ENCODE peak calls at places on chromosomes 5 and 9, in five cellular contexts. One of them, this sample, is unnamed.
A peak's percentile ranks its signal among the peaks of the same experiment; 100 is the strongest.

GRCh38 chr9:107090218-107090617 is 192.9 kb upstream of the RAD23B start:
- DNase-seq in H9: no peak
- DNase-seq in trophoblast cell: no peak
- DNase-seq in mesenchymal stem cell: no peak
- DNase-seq in H1: no peak
- DNase-seq in this sample: no peak

GRCh38 chr5:14357861-14358260 is 214.7 kb downstream of the TRIO start:
- DNase-seq in H9: peak; percentile 72
- DNase-seq in trophoblast cell: no peak
- DNase-seq in mesenchymal stem cell: no peak
- DNase-seq in H1: no peak
- DNase-seq in this sample: peak; percentile 39

GRCh38 chr5:1478333-1478732 is 33.1 kb upstream of the SLC6A3 start:
- DNase-seq in H9: no peak
- DNase-seq in trophoblast cell: no peak
- DNase-seq in mesenchymal stem cell: no peak
- DNase-seq in H1: no peak
- DNase-seq in this sample: no peak

GRCh38 chr5:172973127-172973916 is 10.2 kb upstream of the ATP6V0E1 start:
- DNase-seq in H9: no peak
- DNase-seq in trophoblast cell: no peak
- DNase-seq in mesenchymal stem cell: no peak
- DNase-seq in H1: no peak
- DNase-seq in this sample: no peak

GRCh38 chr9:134693641-134694367 is 52.2 kb downstream of the COL5A1 start:
- DNase-seq in H9: no peak
- DNase-seq in trophoblast cell: no peak
- DNase-seq in mesenchymal stem cell: no peak
- DNase-seq in H1: no peak
- DNase-seq in this sample: no peak

GRCh38 chr9:72292184-72292787 is 72.7 kb downstream of the ZFAND5 start:
- DNase-seq in H9: no peak
- DNase-seq in trophoblast cell: no peak
- DNase-seq in mesenchymal stem cell: peak; percentile 70
- DNase-seq in H1: no peak
- DNase-seq in this sample: no peak

GRCh38 chr9:36842560-36843530 is 191.2 kb downstream of the PAX5 start:
- DNase-seq in H9: no peak
- DNase-seq in trophoblast cell: no peak
- DNase-seq in mesenchymal stem cell: no peak
- DNase-seq in H1: no peak
- DNase-seq in this sample: no peak

GRCh38 chr5:98173334-98173733 is 600.1 kb upstream of the RGMB start:
- DNase-seq in H9: no peak
- DNase-seq in trophoblast cell: no peak
- DNase-seq in mesenchymal stem cell: no peak
- DNase-seq in H1: no peak
- DNase-seq in this sample: no peak

GRCh38 chr5:13865317-13865716 is 79.2 kb downstream of the DNAH5 start:
- DNase-seq in H9: no peak
- DNase-seq in trophoblast cell: no peak
- DNase-seq in mesenchymal stem cell: no peak
- DNase-seq in H1: no peak
- DNase-seq in this sample: no peak

GRCh38 chr5:71932649-71933338 is 174.5 kb upstream of the MAP1B start:
- DNase-seq in H9: peak; percentile 79
- DNase-seq in trophoblast cell: no peak
- DNase-seq in mesenchymal stem cell: peak; percentile 46
- DNase-seq in H1: no peak
- DNase-seq in this sample: peak; percentile 31

GRCh38 chr5:73418244-73418691 is 30.3 kb downstream of the FOXD1 start:
- DNase-seq in H9: no peak
- DNase-seq in trophoblast cell: no peak
- DNase-seq in mesenchymal stem cell: no peak
- DNase-seq in H1: no peak
- DNase-seq in this sample: no peak

GRCh38 chr5:9924614-9925013 is 294.5 kb upstream of the TAS2R1 start:
- DNase-seq in H9: no peak
- DNase-seq in trophoblast cell: no peak
- DNase-seq in mesenchymal stem cell: peak; percentile 94
- DNase-seq in H1: no peak
- DNase-seq in this sample: no peak

GRCh38 chr5:178116406-178116885 is 3.1 kb downstream of the N4BP3 start:
- DNase-seq in H9: peak; percentile 68
- DNase-seq in trophoblast cell: no peak
- DNase-seq in mesenchymal stem cell: no peak
- DNase-seq in H1: no peak
- DNase-seq in this sample: no peak

GRCh38 chr5:178428341-178429155 is 161.6 kb downstream of the COL23A1 start:
- DNase-seq in H9: peak; percentile 24
- DNase-seq in trophoblast cell: no peak
- DNase-seq in mesenchymal stem cell: no peak
- DNase-seq in H1: no peak
- DNase-seq in this sample: no peak

GRCh38 chr5:12016149-12016740 is 112.0 kb upstream of the CTNND2 start:
- DNase-seq in H9: peak; percentile 28
- DNase-seq in trophoblast cell: no peak
- DNase-seq in mesenchymal stem cell: peak; percentile 37
- DNase-seq in H1: no peak
- DNase-seq in this sample: no peak

GRCh38 chr5:123046222-123046621 is 9.7 kb upstream of the PPIC start:
- DNase-seq in H9: no peak
- DNase-seq in trophoblast cell: no peak
- DNase-seq in mesenchymal stem cell: no peak
- DNase-seq in H1: no peak
- DNase-seq in this sample: no peak

GRCh38 chr9:111599092-111599947 is at the start of gene PTGR1:
- DNase-seq in H9: peak; percentile 84
- DNase-seq in trophoblast cell: peak; percentile 55
- DNase-seq in mesenchymal stem cell: peak; percentile 92
- DNase-seq in H1: peak; percentile 29
- DNase-seq in this sample: peak; percentile 71

GRCh38 chr5:40027395-40027794 is 602.6 kb upstream of the DAB2 start:
- DNase-seq in H9: no peak
- DNase-seq in trophoblast cell: no peak
- DNase-seq in mesenchymal stem cell: no peak
- DNase-seq in H1: no peak
- DNase-seq in this sample: no peak

GRCh38 chr5:74155501-74155900 is 485.0 kb downstream of the ENC1 start:
- DNase-seq in H9: no peak
- DNase-seq in trophoblast cell: no peak
- DNase-seq in mesenchymal stem cell: no peak
- DNase-seq in H1: no peak
- DNase-seq in this sample: no peak

GRCh38 chr9:31471041-31471440 is 913.4 kb upstream of the ACO1 start:
- DNase-seq in H9: no peak
- DNase-seq in trophoblast cell: no peak
- DNase-seq in mesenchymal stem cell: no peak
- DNase-seq in H1: no peak
- DNase-seq in this sample: no peak

GRCh38 chr5:135033026-135033861 is 784 bp downstream of the PITX1 start:
- DNase-seq in H9: peak; percentile 75
- DNase-seq in trophoblast cell: no peak
- DNase-seq in mesenchymal stem cell: peak; percentile 63
- DNase-seq in H1: no peak
- DNase-seq in this sample: peak; percentile 56

GRCh38 chr9:4146293-4146692 is 153.6 kb downstream of the GLIS3 start:
- DNase-seq in H9: no peak
- DNase-seq in trophoblast cell: no peak
- DNase-seq in mesenchymal stem cell: no peak
- DNase-seq in H1: no peak
- DNase-seq in this sample: no peak

GRCh38 chr5:128081111-128081865 is 2.3 kb upstream of the SLC12A2 start:
- DNase-seq in H9: no peak
- DNase-seq in trophoblast cell: peak; percentile 71
- DNase-seq in mesenchymal stem cell: no peak
- DNase-seq in H1: no peak
- DNase-seq in this sample: no peak

GRCh38 chr9:33354651-33355211 is 47.6 kb downstream of the AQP7 start:
- DNase-seq in H9: no peak
- DNase-seq in trophoblast cell: no peak
- DNase-seq in mesenchymal stem cell: peak; percentile 56
- DNase-seq in H1: no peak
- DNase-seq in this sample: no peak

GRCh38 chr5:140040358-140040757 is 2.7 kb downstream of the NRG2 start:
- DNase-seq in H9: no peak
- DNase-seq in trophoblast cell: no peak
- DNase-seq in mesenchymal stem cell: no peak
- DNase-seq in H1: no peak
- DNase-seq in this sample: no peak

GRCh38 chr5:60668715-60669304 is 31.2 kb downstream of the DEPDC1B start:
- DNase-seq in H9: no peak
- DNase-seq in trophoblast cell: no peak
- DNase-seq in mesenchymal stem cell: peak; percentile 45
- DNase-seq in H1: no peak
- DNase-seq in this sample: no peak

DNA sequence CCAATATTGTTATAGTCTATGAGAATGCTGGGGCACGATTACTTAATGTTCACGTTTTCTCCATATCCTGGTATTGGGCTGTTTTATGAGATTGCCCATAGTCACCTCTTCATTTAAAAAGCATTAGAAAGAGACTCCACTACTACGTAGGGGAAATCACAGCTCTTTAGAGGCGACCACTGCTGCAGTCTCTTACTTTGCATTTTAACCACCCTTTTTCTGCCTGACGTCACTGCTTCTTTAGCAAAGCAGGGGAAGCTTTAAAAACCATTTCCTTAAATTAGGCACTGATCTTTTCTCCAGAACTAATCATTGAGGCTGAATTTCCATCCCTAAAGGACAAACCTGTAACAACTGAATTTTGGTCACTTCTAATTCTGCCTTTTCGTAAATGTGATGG is 38.9 kb downstream of the ZNF608 start:
- DNase-seq in H9: no peak
- DNase-seq in trophoblast cell: no peak
- DNase-seq in mesenchymal stem cell: no peak
- DNase-seq in H1: no peak
- DNase-seq in this sample: no peak
- H3K18ac ChIP-seq in H9: no peak overlapping the region
- H3K18ac ChIP-seq in trophoblast cell: no peak overlapping the region
- H3K18ac ChIP-seq in mesenchymal stem cell: peak overlapping the region; percentile 83
- H3K18ac ChIP-seq in H1: no peak overlapping the region
- H3K18ac ChIP-seq in this sample: no peak overlapping the region

DNA sequence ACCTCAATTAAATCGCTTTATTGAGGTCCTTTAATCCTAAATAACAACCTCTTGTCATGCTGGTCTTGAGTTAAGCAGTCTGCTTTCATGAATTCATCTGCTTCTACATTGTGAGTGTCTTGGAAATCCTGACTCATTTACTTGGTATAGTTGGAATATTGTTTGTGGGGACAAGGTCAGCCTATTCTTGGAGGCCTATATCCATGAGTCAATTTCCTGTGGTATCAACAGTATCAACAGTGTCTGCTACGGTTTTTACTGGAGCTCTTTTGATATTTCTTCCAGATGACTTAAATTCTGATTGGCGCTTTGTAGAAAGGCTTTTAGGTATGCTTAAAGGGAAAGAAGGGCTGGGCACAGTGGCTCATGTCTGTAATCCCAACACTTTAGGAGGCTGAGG is 71.2 kb upstream of the PARP8 start:
- DNase-seq in H9: no peak
- DNase-seq in trophoblast cell: peak; percentile 8
- DNase-seq in mesenchymal stem cell: peak; percentile 88
- DNase-seq in H1: no peak
- DNase-seq in this sample: no peak
- H3K18ac ChIP-seq in H9: no peak overlapping the region
- H3K18ac ChIP-seq in trophoblast cell: no peak overlapping the region
- H3K18ac ChIP-seq in mesenchymal stem cell: no peak overlapping the region
- H3K18ac ChIP-seq in H1: no peak overlapping the region
- H3K18ac ChIP-seq in this sample: no peak overlapping the region

GRCh38 chr5:6043491-6044310 is 334.6 kb downstream of the MED10 start:
- DNase-seq in H9: no peak
- DNase-seq in trophoblast cell: no peak
- DNase-seq in mesenchymal stem cell: no peak
- DNase-seq in H1: no peak
- DNase-seq in this sample: no peak
- H3K18ac ChIP-seq in H9: no peak overlapping the region
- H3K18ac ChIP-seq in trophoblast cell: no peak overlapping the region
- H3K18ac ChIP-seq in mesenchymal stem cell: no peak overlapping the region
- H3K18ac ChIP-seq in H1: no peak overlapping the region
- H3K18ac ChIP-seq in this sample: peak overlapping the region; percentile 9

GRCh38 chr9:110575169-110575568 is 4.4 kb downstream of the SVEP1 start:
- DNase-seq in H9: no peak
- DNase-seq in trophoblast cell: no peak
- DNase-seq in mesenchymal stem cell: no peak
- DNase-seq in H1: no peak
- DNase-seq in this sample: no peak
- H3K18ac ChIP-seq in H9: no peak overlapping the region
- H3K18ac ChIP-seq in trophoblast cell: no peak overlapping the region
- H3K18ac ChIP-seq in mesenchymal stem cell: no peak overlapping the region
- H3K18ac ChIP-seq in H1: no peak overlapping the region
- H3K18ac ChIP-seq in this sample: no peak overlapping the region

GRCh38 chr5:132422720-132423442 is 53.4 kb downstream of the SLC22A5 start:
- DNase-seq in H9: no peak
- DNase-seq in trophoblast cell: peak; percentile 58
- DNase-seq in mesenchymal stem cell: peak; percentile 93
- DNase-seq in H1: no peak
- DNase-seq in this sample: no peak
- H3K18ac ChIP-seq in H9: no peak overlapping the region
- H3K18ac ChIP-seq in trophoblast cell: no peak overlapping the region
- H3K18ac ChIP-seq in mesenchymal stem cell: peak overlapping the region; percentile 92
- H3K18ac ChIP-seq in H1: no peak overlapping the region
- H3K18ac ChIP-seq in this sample: no peak overlapping the region

This sample was measured in neuronal stem cell.